ENCODE peak calls at places on chromosomes 7 and 10, in eight cellular contexts. F is esophagus squamous epithelium, T is right lobe of liver, K is fibroblast of lung, M is bronchial epithelial cell, C is IMR-90, S is GM23248, R is mesenchymal stem cell. E is an unnamed sample.

GRCh38 chr7:1898628-1899185 is 228.6 kb downstream of the ELFN1 start:
- DNase-seq in T (no peak), S (no peak), C (no peak), F (no peak), K (no peak), M (no peak), R (no peak), E (no peak)

GRCh38 chr10:109987413-109987812 is 20.4 kb upstream of the ADD3 start:
- DNase-seq in K (peak; percentile 94), C (peak; percentile 89), S (peak; percentile 93), M (peak; percentile 87), F (no peak), R (peak; percentile 71), T (no peak), E (no peak)

GRCh38 chr7:4154882-4155281 is 527.2 kb upstream of the FOXK1 start:
- DNase-seq in C (no peak), M (no peak), R (no peak), K (no peak), S (no peak), F (no peak), T (no peak), E (no peak)

GRCh38 chr7:23216021-23216420 is 30.6 kb upstream of the GPNMB start:
- DNase-seq in C (no peak), T (peak; percentile 41), R (no peak), K (no peak), M (no peak), S (no peak), F (no peak), E (peak; percentile 48)

GRCh38 chr7:44348851-44349781 is 23.7 kb upstream of the CAMK2B start:
- DNase-seq in R (peak; percentile 15), F (no peak), C (no peak), T (no peak), M (no peak), S (no peak), K (no peak), E (no peak)

GRCh38 chr10:34219860-34220518 is 595.1 kb downstream of the PARD3 start:
- DNase-seq in F (no peak), R (no peak), C (no peak), K (peak; percentile 6), M (no peak), T (no peak), S (no peak), E (no peak)

GRCh38 chr7:90568213-90568612 is 27.9 kb upstream of the CDK14 start:
- DNase-seq in R (no peak), S (no peak), C (peak; percentile 51), M (no peak), F (no peak), T (no peak), K (peak; percentile 52), E (no peak)

GRCh38 chr10:104037261-104037951 is 48.3 kb downstream of the COL17A1 start:
- DNase-seq in S (no peak), C (no peak), R (no peak), M (no peak), K (no peak), T (no peak), F (no peak), E (no peak)

GRCh38 chr7:22980422-22980821 is 33.5 kb downstream of the HYCC1 start:
- DNase-seq in T (no peak), S (peak; percentile 92), F (no peak), C (peak; percentile 84), K (peak; percentile 86), M (peak; percentile 77), R (peak; percentile 84), E (no peak)

DNA sequence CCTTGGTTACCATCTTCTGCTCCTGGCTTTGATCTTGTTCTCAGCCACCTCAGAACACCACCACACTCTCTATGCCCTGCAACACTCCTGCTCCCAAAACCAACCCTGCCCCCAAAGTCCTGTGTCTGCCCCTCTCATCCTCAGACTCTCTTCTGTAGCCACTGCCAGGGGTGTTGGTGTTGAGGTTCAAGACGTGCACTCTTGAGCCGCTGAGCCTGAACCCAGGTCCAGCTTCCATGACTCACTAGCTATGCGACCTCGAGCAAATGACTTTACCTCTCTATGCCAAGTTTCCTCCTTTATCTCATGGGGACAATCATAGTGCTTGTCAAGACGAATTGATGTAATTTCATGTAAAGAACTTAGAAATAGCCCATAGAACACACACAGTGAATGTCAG is 840 bp upstream of the ATP6V0A4 start:
- DNase-seq in R (no peak), K (no peak), S (no peak), C (no peak), F (no peak), M (no peak), T (no peak), E (no peak)
- H3K27me3 ChIP-seq in R (no peaks in the 10 kb centered on the region), K (no peaks in the 10 kb centered on the region), S (peaks cover 29% of the 10 kb centered on the region), C (no peaks in the 10 kb centered on the region), F (no peaks in the 10 kb centered on the region), M (peaks cover 2% of the 10 kb centered on the region), T (no peaks in the 10 kb centered on the region), E (no peaks in the 10 kb centered on the region)

DNA sequence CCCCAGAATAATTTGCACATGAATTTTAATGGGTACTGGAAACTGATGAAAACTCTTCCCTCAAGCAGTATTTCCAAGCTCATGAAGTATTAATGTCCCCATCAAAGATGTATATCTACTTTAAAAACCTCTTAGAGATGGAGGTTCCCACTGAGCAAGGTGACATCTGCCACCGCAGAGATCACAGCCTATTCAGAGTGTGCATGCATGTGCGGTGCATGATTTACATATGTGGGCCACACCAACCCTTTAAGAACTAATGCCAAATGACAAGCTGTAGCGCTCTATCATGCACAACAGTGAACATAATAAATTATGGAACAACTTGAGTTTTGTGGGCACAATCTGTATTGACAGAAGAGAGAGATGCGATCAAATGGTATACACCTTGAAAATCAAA is 139.8 kb upstream of the ADCY1 start:
- DNase-seq in K (no peak), S (no peak), R (no peak), F (no peak), T (no peak), M (no peak), C (no peak), E (no peak)
- H3K27me3 ChIP-seq in K (peaks cover 4% of the 10 kb centered on the region), S (peaks cover 21% of the 10 kb centered on the region), R (no peaks in the 10 kb centered on the region), F (no peaks in the 10 kb centered on the region), T (no peaks in the 10 kb centered on the region), M (peaks cover 2% of the 10 kb centered on the region), C (peaks cover 2% of the 10 kb centered on the region), E (no peaks in the 10 kb centered on the region)

DNA sequence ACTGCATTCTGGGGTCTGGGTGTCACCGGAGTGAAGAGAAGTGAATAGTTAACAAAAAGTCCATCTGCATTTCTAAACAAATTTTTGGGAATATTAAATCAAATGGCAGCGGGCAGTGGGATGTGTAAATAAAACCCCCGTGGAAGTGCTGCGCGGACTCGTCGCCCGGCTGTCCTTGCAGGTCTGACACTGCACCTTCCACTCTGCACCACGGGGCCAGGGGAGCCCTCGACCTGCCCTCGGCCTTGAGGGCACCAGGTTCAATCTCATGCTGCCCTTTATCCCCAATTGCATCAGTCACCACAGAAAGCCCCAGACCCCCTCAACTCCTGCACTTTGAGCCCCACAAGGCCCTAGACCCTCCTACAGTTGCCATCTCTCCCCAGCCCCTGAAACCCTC is 6.4 kb upstream of the SMARCD3 start:
- DNase-seq in R (no peak), M (no peak), T (no peak), S (no peak), F (no peak), C (no peak), K (no peak), E (no peak)
- H3K27me3 ChIP-seq in R (peaks cover 47% of the 10 kb centered on the region), M (peaks cover 11% of the 10 kb centered on the region), T (no peaks in the 10 kb centered on the region), S (peaks cover 8% of the 10 kb centered on the region), F (no peaks in the 10 kb centered on the region), C (peaks cover 12% of the 10 kb centered on the region), K (peaks cover 9% of the 10 kb centered on the region), E (no peaks in the 10 kb centered on the region)

GRCh38 chr7:100166317-100166940 is 2.0 kb downstream of the GAL3ST4 start:
- DNase-seq in S (no peak), M (no peak), T (no peak), F (no peak), R (no peak), K (no peak), C (no peak), E (no peak)
- H3K27me3 ChIP-seq in S (peaks cover 5% of the 10 kb centered on the region), M (peaks cover 6% of the 10 kb centered on the region), T (no peaks in the 10 kb centered on the region), F (peaks cover 3% of the 10 kb centered on the region), R (peaks cover 45% of the 10 kb centered on the region), K (no peaks in the 10 kb centered on the region), C (no peaks in the 10 kb centered on the region), E (no peaks in the 10 kb centered on the region)

GRCh38 chr7:29311314-29311713 is 116.7 kb downstream of the CHN2 start:
- DNase-seq in K (no peak), T (no peak), F (no peak), R (no peak), S (no peak), C (no peak), M (no peak), E (no peak)

GRCh38 chr7:29310625-29311024 is 116.0 kb downstream of the CHN2 start:
- DNase-seq in R (no peak), K (no peak), S (no peak), C (no peak), M (no peak), T (no peak), F (no peak), E (no peak)

GRCh38 chr7:29308424-29308823 is 113.8 kb downstream of the CHN2 start:
- DNase-seq in K (no peak), F (no peak), R (no peak), M (no peak), S (no peak), C (no peak), T (no peak), E (no peak)

GRCh38 chr7:29306276-29307036 is 111.9 kb downstream of the CHN2 start:
- DNase-seq in S (no peak), K (no peak), T (no peak), C (no peak), M (no peak), F (no peak), R (no peak), E (no peak)

GRCh38 chr7:29309041-29309860 is 114.7 kb downstream of the CHN2 start:
- DNase-seq in R (no peak), C (no peak), M (no peak), T (no peak), S (no peak), K (no peak), F (no peak), E (no peak)
- H3K27me3 ChIP-seq in R (peaks cover 42% of the 10 kb centered on the region), C (no peaks in the 10 kb centered on the region), M (no peaks in the 10 kb centered on the region), T (no peaks in the 10 kb centered on the region), S (peaks cover 70% of the 10 kb centered on the region), K (no peaks in the 10 kb centered on the region), F (no peaks in the 10 kb centered on the region), E (no peaks in the 10 kb centered on the region)